ENCODE peak calls at places on chromosome 3, in ten cellular contexts. H is A549; Z is foreskin keratinocyte; L is heart right ventricle; W is activated CD4-positive, alpha-beta T cell treated with anti-CD3 and anti-CD28 coated beads for 36 hours; B is lung; D is nephron progenitor cell; X is osteocyte; A is nucleus accumbens; N is Peyer's patch. E is an unnamed sample.

GRCh38 chr3:9627901-9628633 is 21.2 kb upstream of the MTMR14 start:
- DNase-seq in B (no peak), X (no peak), H (no peak), A (no peak), W (no peak), L (no peak), Z (no peak), D (no peak), N (no peak), E (no peak)

GRCh38 chr3:89332311-89333159 is 225.1 kb downstream of the EPHA3 start:
- DNase-seq in H (no peak), B (no peak), W (no peak), Z (no peak), L (no peak), D (no peak), A (no peak), X (no peak), N (no peak), E (no peak)

GRCh38 chr3:28308196-28308595 is 40.3 kb upstream of the ZCWPW2 start:
- DNase-seq in D (no peak), N (no peak), X (no peak), H (no peak), Z (no peak), A (no peak), B (no peak), L (no peak), W (no peak), E (no peak)

GRCh38 chr3:632571-633170 is 436.1 kb downstream of the CHL1 start:
- DNase-seq in Z (peak), H (peak), X (no peak), A (peak), B (peak), N (no peak), L (no peak), D (peak), W (peak), E (peak)

GRCh38 chr3:42790714-42791229 is 13.5 kb downstream of the HIGD1A start:
- DNase-seq in D (no peak), Z (no peak), B (no peak), L (no peak), X (no peak), A (no peak), W (no peak), N (no peak), H (no peak), E (no peak)

GRCh38 chr3:123627673-123628670 is 43.1 kb upstream of the HACD2 start:
- DNase-seq in N (no peak), X (peak), B (no peak), L (peak), A (no peak), Z (no peak), W (no peak), D (no peak), H (no peak), E (no peak)

GRCh38 chr3:144259267-144259666 is 287.6 kb downstream of the DIPK2A start:
- DNase-seq in Z (no peak), X (no peak), L (no peak), A (no peak), D (no peak), B (no peak), N (no peak), H (no peak), W (no peak), E (no peak)

GRCh38 chr3:134294302-134294925 is 43.8 kb upstream of the RYK start:
- DNase-seq in N (no peak), H (no peak), B (no peak), Z (no peak), L (no peak), X (no peak), D (no peak), A (no peak), W (peak), E (peak)

GRCh38 chr3:98741121-98741716 is 21.9 kb upstream of the ST3GAL6 start:
- DNase-seq in B (no peak), N (no peak), D (no peak), A (no peak), W (no peak), L (no peak), Z (peak), H (no peak), X (no peak), E (no peak)